ENCODE peak calls at places on chromosomes 16 and 17, in four cellular contexts. B is lung, G is GDM1, L is epithelial cell of esophagus. U is an unnamed sample.

GRCh38 chr17:74089869-74090464 is 113.5 kb upstream of the RPL38 start:
- DNase-seq in L (peak), B (peak), G (peak), U (no peak)

GRCh38 chr17:57262557-57262956 is 6.2 kb downstream of the MSI2 start:
- DNase-seq in B (no peak), G (no peak), L (no peak), U (no peak)

GRCh38 chr16:84119368-84119767 is 2.6 kb upstream of the MBTPS1 start:
- DNase-seq in G (no peak), L (peak), B (no peak), U (no peak)

GRCh38 chr16:85015481-85016177 is 4.3 kb upstream of the ZDHHC7 start:
- DNase-seq in G (no peak), L (peak), B (no peak), U (no peak)

GRCh38 chr17:77337150-77337549 is 196.4 kb downstream of the SEC14L1 start:
- DNase-seq in G (no peak), L (no peak), B (no peak), U (no peak)

GRCh38 chr16:68524069-68524820 is 14.8 kb upstream of the ZFP90 start:
- DNase-seq in G (no peak), L (no peak), B (no peak), U (no peak)

GRCh38 chr17:40778466-40778865 is 3.9 kb downstream of the KRT27 start:
- DNase-seq in G (no peak), L (peak), B (peak), U (no peak)

GRCh38 chr17:72529386-72529785 is 408.6 kb downstream of the SOX9 start:
- DNase-seq in B (no peak), L (no peak), G (no peak), U (no peak)

GRCh38 chr17:7856081-7856791 is 1.1 kb downstream of the NAA38 start:
- DNase-seq in L (peak), G (peak), B (no peak), U (peak)

GRCh38 chr17:10198509-10199249 is at the start of gene GAS7:
- DNase-seq in L (no peak), B (no peak), G (no peak), U (no peak)

GRCh38 chr17:49922095-49922494 is 46.9 kb upstream of the DLX4 start:
- DNase-seq in L (no peak), G (no peak), B (no peak), U (no peak)

U was measured in GF-D8.